ENCODE peak calls at places on chromosomes 5 and 9, in seven cellular contexts. C is activated T-helper 1 cell treated with Interleukin-2 at 50 U/mL for 16 hours; J is body of pancreas; R is AG08396; W is tibial artery; X is A549; Q is CD8-positive, alpha-beta T cell. D is an unnamed sample.

GRCh38 chr9:77598510-77598909 is 49.6 kb downstream of the GNA14 start:
- DNase-seq in C (no peak), J (peak; percentile 42), R (no peak), W (no peak), X (no peak), Q (no peak), D (no peak)

GRCh38 chr5:159316519-159317383 is 13.5 kb downstream of the IL12B start:
- DNase-seq in C (no peak), J (peak; percentile 27), R (peak; percentile 64), W (peak; percentile 20), X (peak; percentile 79), Q (peak; percentile 41), D (no peak)

GRCh38 chr5:20974423-20974822 is 986.4 kb upstream of the CDH18 start:
- DNase-seq in C (no peak), J (no peak), R (no peak), W (no peak), X (no peak), Q (no peak), D (no peak)

GRCh38 chr5:172892713-172893112 is 58.7 kb downstream of the ERGIC1 start:
- DNase-seq in C (no peak), J (no peak), R (no peak), W (no peak), X (no peak), Q (no peak), D (peak; percentile 86)

GRCh38 chr5:58628626-58629025 is 45.8 kb downstream of the RAB3C start:
- DNase-seq in C (no peak), J (no peak), R (no peak), W (no peak), X (no peak), Q (no peak), D (no peak)

GRCh38 chr5:121805931-121806330 is 45.8 kb upstream of the FTMT start:
- DNase-seq in C (no peak), J (no peak), R (no peak), W (no peak), X (no peak), Q (no peak), D (no peak)

GRCh38 chr5:167754501-167754941 is 536.9 kb upstream of the WWC1 start:
- DNase-seq in C (no peak), J (no peak), R (no peak), W (no peak), X (no peak), Q (no peak), D (no peak)

GRCh38 chr9:99400184-99400731 is 178.2 kb downstream of the SEC61B start:
- DNase-seq in C (no peak), J (peak; percentile 21), R (no peak), W (no peak), X (no peak), Q (no peak), D (no peak)

GRCh38 chr5:98016771-98017170 is 756.7 kb upstream of the RGMB start:
- DNase-seq in C (no peak), J (no peak), R (no peak), W (no peak), X (no peak), Q (no peak), D (no peak)

D was measured in gastrocnemius medialis.